ENCODE peak calls at places on chromosomes 11 and 22, in nine cellular contexts. E is brain pericyte; L is NCI-H1930; N is stimulated activated CD4-positive, alpha-beta T cell treated with anti-CD3 and anti-CD28 coated beads, Interleukin-1b, Interleukin-23, amount 100 ng/mL, for 24 hours; M is psoas muscle; O is activated T-helper 9 cell treated with anti-CD3 and anti-CD28 coated beads, Interleukin-2, amount 50 U/mL, for 16 hours; U is K562; A is cardiac fibroblast; G is activated CD4-positive, alpha-beta T cell treated with anti-CD3 and anti-CD28 coated beads, Interleukin-2, amount 50 U/mL, for 1 hour. K is an unnamed sample.
A peak's percentile ranks its signal among the peaks of the same experiment; 100 is the strongest.

GRCh38 chr22:30250713-30251267 is 4.2 kb upstream of the LIF start:
- DNase-seq in E (no peak), L (no peak), N (no peak), M (no peak), O (no peak), U (no peak), A (peak; percentile 85), G (no peak), K (peak; percentile 24)

GRCh38 chr22:39174498-39175120 is 22.1 kb upstream of the CBX7 start:
- DNase-seq in E (peak; percentile 61), L (no peak), N (no peak), M (peak; percentile 88), O (peak; percentile 35), U (peak; percentile 21), A (peak; percentile 96), G (peak; percentile 76), K (peak; percentile 44)

GRCh38 chr11:12285106-12285505 is 92.3 kb upstream of the PARVA start:
- DNase-seq in E (no peak), L (no peak), N (no peak), M (no peak), O (no peak), U (no peak), A (peak; percentile 96), G (no peak), K (no peak)

GRCh38 chr22:41862530-41863266 is 29.8 kb downstream of the SREBF2 start:
- DNase-seq in E (no peak), L (no peak), N (peak; percentile 49), M (no peak), O (peak; percentile 55), U (no peak), A (no peak), G (no peak), K (peak; percentile 69)

GRCh38 chr11:118918128-118918685 is 7.5 kb downstream of the BCL9L start:
- DNase-seq in E (peak; percentile 86), L (no peak), N (no peak), M (peak; percentile 94), O (no peak), U (peak; percentile 71), A (peak; percentile 92), G (peak; percentile 45), K (no peak)

GRCh38 chr11:111327908-111328624 is 29.7 kb downstream of the POU2AF3 start:
- DNase-seq in E (no peak), L (no peak), N (no peak), M (peak; percentile 78), O (no peak), U (no peak), A (no peak), G (no peak), K (no peak)

GRCh38 chr11:62645660-62645933 is 816 bp downstream of the GANAB start:
- DNase-seq in E (no peak), L (no peak), N (no peak), M (no peak), O (no peak), U (no peak), A (peak; percentile 10), G (no peak), K (no peak)

GRCh38 chr22:37105154-37105553 is 4.4 kb downstream of the TMPRSS6 start:
- DNase-seq in E (no peak), L (no peak), N (no peak), M (no peak), O (no peak), U (no peak), A (no peak), G (no peak), K (no peak)

GRCh38 chr11:36719708-36720107 is 121.7 kb upstream of the RAG2 start:
- DNase-seq in E (no peak), L (no peak), N (no peak), M (no peak), O (no peak), U (no peak), A (no peak), G (no peak), K (no peak)

GRCh38 chr11:103798029-103798428 is 238.4 kb upstream of the DDI1 start:
- DNase-seq in E (peak; percentile 12), L (no peak), N (no peak), M (no peak), O (no peak), U (no peak), A (peak; percentile 89), G (no peak), K (no peak)

GRCh38 chr11:124075841-124076571 is 34.9 kb upstream of the OR10G7 start:
- DNase-seq in E (no peak), L (no peak), N (no peak), M (peak; percentile 58), O (no peak), U (no peak), A (no peak), G (no peak), K (no peak)

GRCh38 chr22:36391648-36392047 is 3.9 kb upstream of the MYH9 start:
- DNase-seq in E (no peak), L (no peak), N (no peak), M (no peak), O (no peak), U (no peak), A (no peak), G (no peak), K (no peak)

GRCh38 chr11:83069441-83070043 is 2.2 kb downstream of the RAB30 start:
- DNase-seq in E (no peak), L (no peak), N (no peak), M (no peak), O (no peak), U (no peak), A (no peak), G (no peak), K (no peak)

GRCh38 chr11:64039012-64039665 is 3.4 kb downstream of the FLRT1 start:
- DNase-seq in E (no peak), L (no peak), N (no peak), M (no peak), O (no peak), U (no peak), A (no peak), G (no peak), K (no peak)

GRCh38 chr11:19393941-19394340 is 153.2 kb upstream of the E2F8 start:
- DNase-seq in E (no peak), L (no peak), N (no peak), M (no peak), O (no peak), U (no peak), A (peak; percentile 80), G (no peak), K (no peak)

GRCh38 chr11:2451916-2452694 is 7.3 kb downstream of the KCNQ1 start:
- DNase-seq in E (no peak), L (no peak), N (no peak), M (peak; percentile 24), O (no peak), U (no peak), A (no peak), G (no peak), K (no peak)

GRCh38 chr11:113305440-113306336 is 8.7 kb upstream of the TTC12 start:
- DNase-seq in E (no peak), L (peak; percentile 57), N (peak; percentile 54), M (peak; percentile 87), O (peak; percentile 57), U (peak; percentile 38), A (peak; percentile 63), G (peak; percentile 74), K (peak; percentile 59)

GRCh38 chr11:69644962-69645675 is 4.2 kb downstream of the CCND1 start:
- DNase-seq in E (no peak), L (no peak), N (no peak), M (no peak), O (no peak), U (no peak), A (peak; percentile 18), G (no peak), K (no peak)

GRCh38 chr11:126816655-126817054 is 183.9 kb downstream of the KIRREL3 start:
- DNase-seq in E (no peak), L (no peak), N (no peak), M (no peak), O (no peak), U (no peak), A (peak; percentile 2), G (no peak), K (no peak)

GRCh38 chr11:61891331-61892084 is at the start of gene FADS3:
- DNase-seq in E (no peak), L (peak; percentile 93), N (peak; percentile 51), M (peak; percentile 94), O (peak; percentile 45), U (peak; percentile 97), A (peak; percentile 72), G (peak; percentile 42), K (peak; percentile 50)

GRCh38 chr11:62678770-62679696 is at the start of gene UBXN1:
- DNase-seq in E (peak; percentile 63), L (peak; percentile 75), N (peak; percentile 81), M (peak; percentile 96), O (peak; percentile 76), U (peak; percentile 88), A (peak; percentile 95), G (peak; percentile 75), K (peak; percentile 88)

GRCh38 chr11:106344392-106344791 is 266.9 kb downstream of the AASDHPPT start:
- DNase-seq in E (no peak), L (no peak), N (no peak), M (no peak), O (no peak), U (no peak), A (peak; percentile 70), G (no peak), K (no peak)

GRCh38 chr22:17167486-17167885 is 8.4 kb upstream of the HDHD5 start:
- DNase-seq in E (no peak), L (no peak), N (no peak), M (peak; percentile 88), O (no peak), U (no peak), A (no peak), G (no peak), K (no peak)

GRCh38 chr22:50656122-50657070 is 16.2 kb upstream of the SHANK3 start:
- DNase-seq in E (no peak), L (no peak), N (no peak), M (peak; percentile 63), O (no peak), U (no peak), A (peak; percentile 62), G (no peak), K (no peak)

GRCh38 chr11:19789840-19790710 is 77.4 kb downstream of the NAV2 start:
- DNase-seq in E (no peak), L (no peak), N (no peak), M (no peak), O (no peak), U (no peak), A (no peak), G (no peak), K (no peak)

GRCh38 chr22:32325811-32326237 is 31.8 kb upstream of the RFPL3 start:
- DNase-seq in E (no peak), L (no peak), N (no peak), M (no peak), O (no peak), U (no peak), A (no peak), G (no peak), K (no peak)

GRCh38 chr11:62539238-62539925 is 7.2 kb downstream of the AHNAK start:
- DNase-seq in E (peak; percentile 72), L (no peak), N (no peak), M (peak; percentile 90), O (peak; percentile 58), U (peak; percentile 36), A (peak; percentile 87), G (peak; percentile 43), K (peak; percentile 87)

GRCh38 chr22:42983470-42983869 is 31.5 kb downstream of the PACSIN2 start:
- DNase-seq in E (no peak), L (no peak), N (no peak), M (no peak), O (no peak), U (no peak), A (no peak), G (no peak), K (no peak)

GRCh38 chr11:19935507-19935906 is 222.9 kb downstream of the NAV2 start:
- DNase-seq in E (no peak), L (no peak), N (no peak), M (no peak), O (no peak), U (no peak), A (peak; percentile 90), G (no peak), K (no peak)

GRCh38 chr22:37905534-37906363 is at the start of gene MICALL1:
- DNase-seq in E (no peak), L (peak; percentile 76), N (peak; percentile 69), M (peak; percentile 83), O (peak; percentile 53), U (peak; percentile 88), A (peak; percentile 70), G (peak; percentile 60), K (peak; percentile 46)

GRCh38 chr11:1912314-1912878 is 7.1 kb upstream of the TNNT3 start:
- DNase-seq in E (no peak), L (no peak), N (no peak), M (no peak), O (no peak), U (no peak), A (no peak), G (no peak), K (no peak)